ENCODE peak calls at places on chromosome 1, in six cellular contexts. R is spleen; X is iPS-NIHi11; V is T follicular helper cell; E is CD8-positive, alpha-beta T cell; H is fibroblast of gingiva. C is an unnamed sample.

GRCh38 chr1:47231314-47232186 is 475 bp downstream of the TAL1 start:
- DNase-seq in E (no peak), X (peak), H (peak), R (no peak), V (no peak), C (no peak)

GRCh38 chr1:34470406-34470805 is 284.4 kb upstream of the GJB5 start:
- DNase-seq in E (no peak), X (no peak), V (no peak), H (no peak), R (no peak), C (no peak)

GRCh38 chr1:203172184-203173115 is 3.2 kb downstream of the MYBPH start:
- DNase-seq in X (peak), E (peak), V (peak), H (no peak), R (peak), C (peak)

GRCh38 chr1:46575778-46576177 is 24.3 kb upstream of the KNCN start:
- DNase-seq in V (no peak), R (no peak), H (no peak), X (peak), E (no peak), C (no peak)

GRCh38 chr1:228141082-228141870 is 1.2 kb downstream of the GUK1 start:
- DNase-seq in R (peak), V (no peak), E (no peak), H (peak), X (no peak), C (no peak)

GRCh38 chr1:100736766-100737165 is 17.2 kb downstream of the VCAM1 start:
- DNase-seq in H (peak), X (no peak), E (no peak), V (no peak), R (no peak), C (no peak)

GRCh38 chr1:20602851-20603450 is 14.1 kb downstream of the CDA start:
- DNase-seq in V (no peak), R (no peak), H (no peak), E (no peak), X (no peak), C (no peak)

GRCh38 chr1:212987702-212988322 is 27.9 kb downstream of the ANGEL2 start:
- DNase-seq in X (no peak), E (no peak), R (no peak), V (no peak), H (peak), C (no peak)

GRCh38 chr1:36223373-36223995 is 759 bp upstream of the THRAP3 start:
- DNase-seq in R (no peak), V (no peak), H (peak), E (peak), X (no peak), C (peak)

GRCh38 chr1:12001249-12001917 is 17.9 kb upstream of the MIIP start:
- DNase-seq in X (peak), H (peak), V (no peak), E (no peak), R (no peak), C (peak)

C was measured in T-helper 9 cell.